ENCODE peak calls at places on chromosomes 11 and 22, in six cellular contexts. One of them, this sample, is unnamed.

GRCh38 chr22:22380098-22381030 is 128.2 kb downstream of the ZNF280B start:
- DNase-seq in cardiac muscle cell: no peak
- DNase-seq in NCI-H82: peak
- DNase-seq in mucosa of gallbladder: no peak
- DNase-seq in stimulated activated CD4-positive, alpha-beta T cell treated with anti-CD3 and anti-CD28 coated beads, Interleukin-4, amount 100 ng/mL, for 48 hours: no peak
- DNase-seq in activated T-helper 2 cell treated with anti-CD3 and anti-CD28 coated beads, Interferon-gamma antibody, Interleukin-2, Interleukin-4, amounts not matched to agents 10 μg/mL and 5 μg/mL and 100 μg/mL, durations not matched to agents 14 hours and 24 hours and 36 hours: no peak
- DNase-seq in this sample: no peak

GRCh38 chr11:3346587-3346986 is 32.4 kb downstream of the ZNF195 start:
- DNase-seq in stimulated activated CD4-positive, alpha-beta T cell treated with anti-CD3 and anti-CD28 coated beads, Interleukin-4, amount 100 ng/mL, for 48 hours: no peak
- DNase-seq in cardiac muscle cell: no peak
- DNase-seq in activated T-helper 2 cell treated with anti-CD3 and anti-CD28 coated beads, Interferon-gamma antibody, Interleukin-2, Interleukin-4, amounts not matched to agents 10 μg/mL and 5 μg/mL and 100 μg/mL, durations not matched to agents 14 hours and 24 hours and 36 hours: no peak
- DNase-seq in mucosa of gallbladder: no peak
- DNase-seq in NCI-H82: no peak
- DNase-seq in this sample: no peak

GRCh38 chr11:59224419-59224928 is 11.7 kb upstream of the MPEG1 start:
- DNase-seq in activated T-helper 2 cell treated with anti-CD3 and anti-CD28 coated beads, Interferon-gamma antibody, Interleukin-2, Interleukin-4, amounts not matched to agents 10 μg/mL and 5 μg/mL and 100 μg/mL, durations not matched to agents 14 hours and 24 hours and 36 hours: no peak
- DNase-seq in cardiac muscle cell: peak
- DNase-seq in mucosa of gallbladder: no peak
- DNase-seq in NCI-H82: no peak
- DNase-seq in stimulated activated CD4-positive, alpha-beta T cell treated with anti-CD3 and anti-CD28 coated beads, Interleukin-4, amount 100 ng/mL, for 48 hours: no peak
- DNase-seq in this sample: no peak

GRCh38 chr22:36467946-36468345 is 13.5 kb downstream of the TXN2 start:
- DNase-seq in NCI-H82: no peak
- DNase-seq in cardiac muscle cell: peak
- DNase-seq in stimulated activated CD4-positive, alpha-beta T cell treated with anti-CD3 and anti-CD28 coated beads, Interleukin-4, amount 100 ng/mL, for 48 hours: no peak
- DNase-seq in activated T-helper 2 cell treated with anti-CD3 and anti-CD28 coated beads, Interferon-gamma antibody, Interleukin-2, Interleukin-4, amounts not matched to agents 10 μg/mL and 5 μg/mL and 100 μg/mL, durations not matched to agents 14 hours and 24 hours and 36 hours: no peak
- DNase-seq in mucosa of gallbladder: no peak
- DNase-seq in this sample: no peak

GRCh38 chr22:46626911-46627805 is 7.0 kb downstream of the GRAMD4 start:
- DNase-seq in cardiac muscle cell: no peak
- DNase-seq in activated T-helper 2 cell treated with anti-CD3 and anti-CD28 coated beads, Interferon-gamma antibody, Interleukin-2, Interleukin-4, amounts not matched to agents 10 μg/mL and 5 μg/mL and 100 μg/mL, durations not matched to agents 14 hours and 24 hours and 36 hours: no peak
- DNase-seq in mucosa of gallbladder: no peak
- DNase-seq in NCI-H82: no peak
- DNase-seq in stimulated activated CD4-positive, alpha-beta T cell treated with anti-CD3 and anti-CD28 coated beads, Interleukin-4, amount 100 ng/mL, for 48 hours: no peak
- DNase-seq in this sample: no peak

GRCh38 chr11:106706355-106706754 is 311.9 kb downstream of the GUCY1A2 start:
- DNase-seq in NCI-H82: no peak
- DNase-seq in cardiac muscle cell: peak
- DNase-seq in activated T-helper 2 cell treated with anti-CD3 and anti-CD28 coated beads, Interferon-gamma antibody, Interleukin-2, Interleukin-4, amounts not matched to agents 10 μg/mL and 5 μg/mL and 100 μg/mL, durations not matched to agents 14 hours and 24 hours and 36 hours: no peak
- DNase-seq in stimulated activated CD4-positive, alpha-beta T cell treated with anti-CD3 and anti-CD28 coated beads, Interleukin-4, amount 100 ng/mL, for 48 hours: no peak
- DNase-seq in mucosa of gallbladder: no peak
- DNase-seq in this sample: no peak

GRCh38 chr11:30992513-30992849 is 377.1 kb downstream of the DCDC1 start:
- DNase-seq in NCI-H82: no peak
- DNase-seq in stimulated activated CD4-positive, alpha-beta T cell treated with anti-CD3 and anti-CD28 coated beads, Interleukin-4, amount 100 ng/mL, for 48 hours: no peak
- DNase-seq in mucosa of gallbladder: no peak
- DNase-seq in cardiac muscle cell: no peak
- DNase-seq in activated T-helper 2 cell treated with anti-CD3 and anti-CD28 coated beads, Interferon-gamma antibody, Interleukin-2, Interleukin-4, amounts not matched to agents 10 μg/mL and 5 μg/mL and 100 μg/mL, durations not matched to agents 14 hours and 24 hours and 36 hours: no peak
- DNase-seq in this sample: no peak

GRCh38 chr11:2824851-2825250 is 60.7 kb downstream of the CDKN1C start:
- DNase-seq in mucosa of gallbladder: peak
- DNase-seq in NCI-H82: no peak
- DNase-seq in activated T-helper 2 cell treated with anti-CD3 and anti-CD28 coated beads, Interferon-gamma antibody, Interleukin-2, Interleukin-4, amounts not matched to agents 10 μg/mL and 5 μg/mL and 100 μg/mL, durations not matched to agents 14 hours and 24 hours and 36 hours: no peak
- DNase-seq in stimulated activated CD4-positive, alpha-beta T cell treated with anti-CD3 and anti-CD28 coated beads, Interleukin-4, amount 100 ng/mL, for 48 hours: no peak
- DNase-seq in cardiac muscle cell: no peak
- DNase-seq in this sample: no peak

GRCh38 chr11:113378692-113379091 is 8.9 kb upstream of the ANKK1 start:
- DNase-seq in mucosa of gallbladder: no peak
- DNase-seq in activated T-helper 2 cell treated with anti-CD3 and anti-CD28 coated beads, Interferon-gamma antibody, Interleukin-2, Interleukin-4, amounts not matched to agents 10 μg/mL and 5 μg/mL and 100 μg/mL, durations not matched to agents 14 hours and 24 hours and 36 hours: no peak
- DNase-seq in NCI-H82: no peak
- DNase-seq in cardiac muscle cell: no peak
- DNase-seq in stimulated activated CD4-positive, alpha-beta T cell treated with anti-CD3 and anti-CD28 coated beads, Interleukin-4, amount 100 ng/mL, for 48 hours: no peak
- DNase-seq in this sample: no peak

GRCh38 chr11:10927533-10927932 is 69.7 kb upstream of the ZBED5 start:
- DNase-seq in activated T-helper 2 cell treated with anti-CD3 and anti-CD28 coated beads, Interferon-gamma antibody, Interleukin-2, Interleukin-4, amounts not matched to agents 10 μg/mL and 5 μg/mL and 100 μg/mL, durations not matched to agents 14 hours and 24 hours and 36 hours: no peak
- DNase-seq in NCI-H82: no peak
- DNase-seq in mucosa of gallbladder: peak
- DNase-seq in cardiac muscle cell: no peak
- DNase-seq in stimulated activated CD4-positive, alpha-beta T cell treated with anti-CD3 and anti-CD28 coated beads, Interleukin-4, amount 100 ng/mL, for 48 hours: no peak
- DNase-seq in this sample: no peak

GRCh38 chr11:126522152-126522551 is 166.7 kb downstream of the ST3GAL4 start:
- DNase-seq in stimulated activated CD4-positive, alpha-beta T cell treated with anti-CD3 and anti-CD28 coated beads, Interleukin-4, amount 100 ng/mL, for 48 hours: no peak
- DNase-seq in cardiac muscle cell: peak
- DNase-seq in activated T-helper 2 cell treated with anti-CD3 and anti-CD28 coated beads, Interferon-gamma antibody, Interleukin-2, Interleukin-4, amounts not matched to agents 10 μg/mL and 5 μg/mL and 100 μg/mL, durations not matched to agents 14 hours and 24 hours and 36 hours: no peak
- DNase-seq in NCI-H82: no peak
- DNase-seq in mucosa of gallbladder: no peak
- DNase-seq in this sample: no peak

GRCh38 chr22:46390652-46391301 is 55.3 kb downstream of the TRMU start:
- DNase-seq in activated T-helper 2 cell treated with anti-CD3 and anti-CD28 coated beads, Interferon-gamma antibody, Interleukin-2, Interleukin-4, amounts not matched to agents 10 μg/mL and 5 μg/mL and 100 μg/mL, durations not matched to agents 14 hours and 24 hours and 36 hours: no peak
- DNase-seq in NCI-H82: peak
- DNase-seq in mucosa of gallbladder: peak
- DNase-seq in stimulated activated CD4-positive, alpha-beta T cell treated with anti-CD3 and anti-CD28 coated beads, Interleukin-4, amount 100 ng/mL, for 48 hours: no peak
- DNase-seq in cardiac muscle cell: peak
- DNase-seq in this sample: no peak

GRCh38 chr22:27597703-27598444 is 203.7 kb downstream of the MN1 start:
- DNase-seq in cardiac muscle cell: peak
- DNase-seq in mucosa of gallbladder: no peak
- DNase-seq in NCI-H82: peak
- DNase-seq in stimulated activated CD4-positive, alpha-beta T cell treated with anti-CD3 and anti-CD28 coated beads, Interleukin-4, amount 100 ng/mL, for 48 hours: no peak
- DNase-seq in activated T-helper 2 cell treated with anti-CD3 and anti-CD28 coated beads, Interferon-gamma antibody, Interleukin-2, Interleukin-4, amounts not matched to agents 10 μg/mL and 5 μg/mL and 100 μg/mL, durations not matched to agents 14 hours and 24 hours and 36 hours: no peak
- DNase-seq in this sample: peak

GRCh38 chr11:11037162-11037732 is 179.4 kb upstream of the ZBED5 start:
- DNase-seq in mucosa of gallbladder: no peak
- DNase-seq in cardiac muscle cell: no peak
- DNase-seq in NCI-H82: no peak
- DNase-seq in stimulated activated CD4-positive, alpha-beta T cell treated with anti-CD3 and anti-CD28 coated beads, Interleukin-4, amount 100 ng/mL, for 48 hours: no peak
- DNase-seq in activated T-helper 2 cell treated with anti-CD3 and anti-CD28 coated beads, Interferon-gamma antibody, Interleukin-2, Interleukin-4, amounts not matched to agents 10 μg/mL and 5 μg/mL and 100 μg/mL, durations not matched to agents 14 hours and 24 hours and 36 hours: no peak
- DNase-seq in this sample: no peak

GRCh38 chr22:19730662-19731360 is 7.5 kb downstream of the GP1BB start:
- DNase-seq in stimulated activated CD4-positive, alpha-beta T cell treated with anti-CD3 and anti-CD28 coated beads, Interleukin-4, amount 100 ng/mL, for 48 hours: peak
- DNase-seq in mucosa of gallbladder: peak
- DNase-seq in NCI-H82: peak
- DNase-seq in cardiac muscle cell: peak
- DNase-seq in activated T-helper 2 cell treated with anti-CD3 and anti-CD28 coated beads, Interferon-gamma antibody, Interleukin-2, Interleukin-4, amounts not matched to agents 10 μg/mL and 5 μg/mL and 100 μg/mL, durations not matched to agents 14 hours and 24 hours and 36 hours: peak
- DNase-seq in this sample: peak

GRCh38 chr11:76048763-76049162 is 157.5 kb downstream of the WNT11 start:
- DNase-seq in mucosa of gallbladder: no peak
- DNase-seq in stimulated activated CD4-positive, alpha-beta T cell treated with anti-CD3 and anti-CD28 coated beads, Interleukin-4, amount 100 ng/mL, for 48 hours: peak
- DNase-seq in cardiac muscle cell: no peak
- DNase-seq in activated T-helper 2 cell treated with anti-CD3 and anti-CD28 coated beads, Interferon-gamma antibody, Interleukin-2, Interleukin-4, amounts not matched to agents 10 μg/mL and 5 μg/mL and 100 μg/mL, durations not matched to agents 14 hours and 24 hours and 36 hours: no peak
- DNase-seq in NCI-H82: peak
- DNase-seq in this sample: no peak

GRCh38 chr11:15665368-15665871 is 550.7 kb downstream of the INSC start:
- DNase-seq in stimulated activated CD4-positive, alpha-beta T cell treated with anti-CD3 and anti-CD28 coated beads, Interleukin-4, amount 100 ng/mL, for 48 hours: no peak
- DNase-seq in activated T-helper 2 cell treated with anti-CD3 and anti-CD28 coated beads, Interferon-gamma antibody, Interleukin-2, Interleukin-4, amounts not matched to agents 10 μg/mL and 5 μg/mL and 100 μg/mL, durations not matched to agents 14 hours and 24 hours and 36 hours: no peak
- DNase-seq in cardiac muscle cell: peak
- DNase-seq in mucosa of gallbladder: peak
- DNase-seq in NCI-H82: no peak
- DNase-seq in this sample: no peak

GRCh38 chr11:92357344-92357743 is 132.7 kb downstream of the FAT3 start:
- DNase-seq in cardiac muscle cell: no peak
- DNase-seq in NCI-H82: no peak
- DNase-seq in mucosa of gallbladder: no peak
- DNase-seq in activated T-helper 2 cell treated with anti-CD3 and anti-CD28 coated beads, Interferon-gamma antibody, Interleukin-2, Interleukin-4, amounts not matched to agents 10 μg/mL and 5 μg/mL and 100 μg/mL, durations not matched to agents 14 hours and 24 hours and 36 hours: no peak
- DNase-seq in stimulated activated CD4-positive, alpha-beta T cell treated with anti-CD3 and anti-CD28 coated beads, Interleukin-4, amount 100 ng/mL, for 48 hours: no peak
- DNase-seq in this sample: no peak

GRCh38 chr11:130211781-130212401 is 52.3 kb downstream of the ST14 start:
- DNase-seq in mucosa of gallbladder: peak
- DNase-seq in stimulated activated CD4-positive, alpha-beta T cell treated with anti-CD3 and anti-CD28 coated beads, Interleukin-4, amount 100 ng/mL, for 48 hours: no peak
- DNase-seq in activated T-helper 2 cell treated with anti-CD3 and anti-CD28 coated beads, Interferon-gamma antibody, Interleukin-2, Interleukin-4, amounts not matched to agents 10 μg/mL and 5 μg/mL and 100 μg/mL, durations not matched to agents 14 hours and 24 hours and 36 hours: no peak
- DNase-seq in cardiac muscle cell: no peak
- DNase-seq in NCI-H82: no peak
- DNase-seq in this sample: no peak

GRCh38 chr22:44881624-44882023 is 128.2 kb downstream of the PHF21B start:
- DNase-seq in activated T-helper 2 cell treated with anti-CD3 and anti-CD28 coated beads, Interferon-gamma antibody, Interleukin-2, Interleukin-4, amounts not matched to agents 10 μg/mL and 5 μg/mL and 100 μg/mL, durations not matched to agents 14 hours and 24 hours and 36 hours: no peak
- DNase-seq in stimulated activated CD4-positive, alpha-beta T cell treated with anti-CD3 and anti-CD28 coated beads, Interleukin-4, amount 100 ng/mL, for 48 hours: no peak
- DNase-seq in mucosa of gallbladder: no peak
- DNase-seq in NCI-H82: no peak
- DNase-seq in cardiac muscle cell: no peak
- DNase-seq in this sample: no peak

GRCh38 chr11:102760355-102761035 is 19.9 kb downstream of the MMP10 start:
- DNase-seq in cardiac muscle cell: peak
- DNase-seq in mucosa of gallbladder: no peak
- DNase-seq in NCI-H82: no peak
- DNase-seq in activated T-helper 2 cell treated with anti-CD3 and anti-CD28 coated beads, Interferon-gamma antibody, Interleukin-2, Interleukin-4, amounts not matched to agents 10 μg/mL and 5 μg/mL and 100 μg/mL, durations not matched to agents 14 hours and 24 hours and 36 hours: no peak
- DNase-seq in stimulated activated CD4-positive, alpha-beta T cell treated with anti-CD3 and anti-CD28 coated beads, Interleukin-4, amount 100 ng/mL, for 48 hours: no peak
- DNase-seq in this sample: no peak

GRCh38 chr22:37259540-37260029 is 15.5 kb upstream of the RAC2 start:
- DNase-seq in cardiac muscle cell: peak
- DNase-seq in mucosa of gallbladder: no peak
- DNase-seq in NCI-H82: peak
- DNase-seq in activated T-helper 2 cell treated with anti-CD3 and anti-CD28 coated beads, Interferon-gamma antibody, Interleukin-2, Interleukin-4, amounts not matched to agents 10 μg/mL and 5 μg/mL and 100 μg/mL, durations not matched to agents 14 hours and 24 hours and 36 hours: no peak
- DNase-seq in stimulated activated CD4-positive, alpha-beta T cell treated with anti-CD3 and anti-CD28 coated beads, Interleukin-4, amount 100 ng/mL, for 48 hours: no peak
- DNase-seq in this sample: peak

GRCh38 chr22:30182365-30182764 is 64.2 kb downstream of the LIF start:
- DNase-seq in stimulated activated CD4-positive, alpha-beta T cell treated with anti-CD3 and anti-CD28 coated beads, Interleukin-4, amount 100 ng/mL, for 48 hours: no peak
- DNase-seq in mucosa of gallbladder: no peak
- DNase-seq in activated T-helper 2 cell treated with anti-CD3 and anti-CD28 coated beads, Interferon-gamma antibody, Interleukin-2, Interleukin-4, amounts not matched to agents 10 μg/mL and 5 μg/mL and 100 μg/mL, durations not matched to agents 14 hours and 24 hours and 36 hours: no peak
- DNase-seq in NCI-H82: no peak
- DNase-seq in cardiac muscle cell: no peak
- DNase-seq in this sample: no peak

GRCh38 chr22:37489994-37490393 is 3.8 kb upstream of the MFNG start:
- DNase-seq in stimulated activated CD4-positive, alpha-beta T cell treated with anti-CD3 and anti-CD28 coated beads, Interleukin-4, amount 100 ng/mL, for 48 hours: no peak
- DNase-seq in cardiac muscle cell: no peak
- DNase-seq in activated T-helper 2 cell treated with anti-CD3 and anti-CD28 coated beads, Interferon-gamma antibody, Interleukin-2, Interleukin-4, amounts not matched to agents 10 μg/mL and 5 μg/mL and 100 μg/mL, durations not matched to agents 14 hours and 24 hours and 36 hours: no peak
- DNase-seq in mucosa of gallbladder: no peak
- DNase-seq in NCI-H82: no peak
- DNase-seq in this sample: no peak

GRCh38 chr22:46072981-46073682 is 77.2 kb upstream of the PPARA start:
- DNase-seq in mucosa of gallbladder: no peak
- DNase-seq in cardiac muscle cell: no peak
- DNase-seq in stimulated activated CD4-positive, alpha-beta T cell treated with anti-CD3 and anti-CD28 coated beads, Interleukin-4, amount 100 ng/mL, for 48 hours: no peak
- DNase-seq in activated T-helper 2 cell treated with anti-CD3 and anti-CD28 coated beads, Interferon-gamma antibody, Interleukin-2, Interleukin-4, amounts not matched to agents 10 μg/mL and 5 μg/mL and 100 μg/mL, durations not matched to agents 14 hours and 24 hours and 36 hours: no peak
- DNase-seq in NCI-H82: no peak
- DNase-seq in this sample: peak

GRCh38 chr11:70430122-70430521 is 31.8 kb downstream of the CTTN start:
- DNase-seq in cardiac muscle cell: no peak
- DNase-seq in stimulated activated CD4-positive, alpha-beta T cell treated with anti-CD3 and anti-CD28 coated beads, Interleukin-4, amount 100 ng/mL, for 48 hours: no peak
- DNase-seq in activated T-helper 2 cell treated with anti-CD3 and anti-CD28 coated beads, Interferon-gamma antibody, Interleukin-2, Interleukin-4, amounts not matched to agents 10 μg/mL and 5 μg/mL and 100 μg/mL, durations not matched to agents 14 hours and 24 hours and 36 hours: no peak
- DNase-seq in mucosa of gallbladder: no peak
- DNase-seq in NCI-H82: no peak
- DNase-seq in this sample: no peak

GRCh38 chr11:111724615-111725129 is 41.5 kb downstream of the PPP2R1B start:
- DNase-seq in stimulated activated CD4-positive, alpha-beta T cell treated with anti-CD3 and anti-CD28 coated beads, Interleukin-4, amount 100 ng/mL, for 48 hours: no peak
- DNase-seq in NCI-H82: no peak
- DNase-seq in cardiac muscle cell: no peak
- DNase-seq in activated T-helper 2 cell treated with anti-CD3 and anti-CD28 coated beads, Interferon-gamma antibody, Interleukin-2, Interleukin-4, amounts not matched to agents 10 μg/mL and 5 μg/mL and 100 μg/mL, durations not matched to agents 14 hours and 24 hours and 36 hours: no peak
- DNase-seq in mucosa of gallbladder: no peak
- DNase-seq in this sample: no peak

GRCh38 chr11:89612111-89612510 is 98.0 kb upstream of the TRIM77 start:
- DNase-seq in cardiac muscle cell: no peak
- DNase-seq in NCI-H82: no peak
- DNase-seq in stimulated activated CD4-positive, alpha-beta T cell treated with anti-CD3 and anti-CD28 coated beads, Interleukin-4, amount 100 ng/mL, for 48 hours: no peak
- DNase-seq in mucosa of gallbladder: no peak
- DNase-seq in activated T-helper 2 cell treated with anti-CD3 and anti-CD28 coated beads, Interferon-gamma antibody, Interleukin-2, Interleukin-4, amounts not matched to agents 10 μg/mL and 5 μg/mL and 100 μg/mL, durations not matched to agents 14 hours and 24 hours and 36 hours: no peak
- DNase-seq in this sample: no peak

GRCh38 chr11:108654994-108655631 is 9.8 kb upstream of the DDX10 start:
- DNase-seq in NCI-H82: peak
- DNase-seq in activated T-helper 2 cell treated with anti-CD3 and anti-CD28 coated beads, Interferon-gamma antibody, Interleukin-2, Interleukin-4, amounts not matched to agents 10 μg/mL and 5 μg/mL and 100 μg/mL, durations not matched to agents 14 hours and 24 hours and 36 hours: no peak
- DNase-seq in mucosa of gallbladder: no peak
- DNase-seq in stimulated activated CD4-positive, alpha-beta T cell treated with anti-CD3 and anti-CD28 coated beads, Interleukin-4, amount 100 ng/mL, for 48 hours: no peak
- DNase-seq in cardiac muscle cell: peak
- DNase-seq in this sample: peak